ENCODE peak calls at places on chromosome 21, in six cellular contexts. F is left ventricle myocardium inferior, S is AG10803, M is HL-60, O is body of pancreas, A is fibroblast of lung. C is an unnamed sample.

GRCh38 chr21:15823486-15824150 is 93.8 kb downstream of the USP25 start:
- DNase-seq in F (no peak), S (no peak), M (no peak), O (no peak), A (no peak), C (no peak)

GRCh38 chr21:30102881-30103280 is 63.7 kb downstream of the CLDN17 start:
- DNase-seq in F (no peak), S (no peak), M (peak), O (no peak), A (no peak), C (no peak)

GRCh38 chr21:28627691-28628090 is 365.0 kb downstream of the LTN1 start:
- DNase-seq in F (no peak), S (peak), M (no peak), O (no peak), A (no peak), C (no peak)

GRCh38 chr21:38067086-38067739 is 151.0 kb upstream of the KCNJ6 start:
- DNase-seq in F (no peak), S (peak), M (no peak), O (no peak), A (no peak), C (no peak)

GRCh38 chr21:41361786-41362604 is at the start of gene MX2:
- DNase-seq in F (peak), S (peak), M (peak), O (peak), A (peak), C (peak)

GRCh38 chr21:14751011-14751410 is 204.9 kb upstream of the SAMSN1 start:
- DNase-seq in F (no peak), S (no peak), M (no peak), O (no peak), A (no peak), C (no peak)

GRCh38 chr21:38263493-38263892 is 6.7 kb downstream of the KCNJ15 start:
- DNase-seq in F (no peak), S (peak), M (no peak), O (no peak), A (peak), C (peak)

GRCh38 chr21:36478941-36479340 is 981 bp downstream of the CLDN14 start:
- DNase-seq in F (no peak), S (peak), M (no peak), O (no peak), A (peak), C (peak)

GRCh38 chr21:29718081-29718815 is 221.5 kb downstream of the GRIK1 start:
- DNase-seq in F (no peak), S (no peak), M (no peak), O (no peak), A (peak), C (peak)

GRCh38 chr21:36008505-36008904 is 51.8 kb downstream of the SETD4 start:
- DNase-seq in F (no peak), S (no peak), M (no peak), O (no peak), A (no peak), C (no peak)

GRCh38 chr21:36104306-36105300 is 30.3 kb upstream of the CBR3 start:
- DNase-seq in F (peak), S (peak), M (no peak), O (peak), A (peak), C (peak)

GRCh38 chr21:36511484-36512227 is 31.7 kb upstream of the CLDN14 start:
- DNase-seq in F (no peak), S (peak), M (no peak), O (no peak), A (peak), C (no peak)

GRCh38 chr21:38323721-38324591 is 67.2 kb downstream of the KCNJ15 start:
- DNase-seq in F (no peak), S (peak), M (no peak), O (no peak), A (peak), C (peak)

GRCh38 chr21:20639026-20639425 is 359.2 kb upstream of the NCAM2 start:
- DNase-seq in F (no peak), S (no peak), M (no peak), O (no peak), A (no peak), C (no peak)

GRCh38 chr21:36762636-36763035 is 63.7 kb downstream of the SIM2 start:
- DNase-seq in F (no peak), S (no peak), M (no peak), O (no peak), A (no peak), C (no peak)

GRCh38 chr21:29762570-29763082 is 177.2 kb downstream of the GRIK1 start:
- DNase-seq in F (no peak), S (no peak), M (no peak), O (no peak), A (no peak), C (no peak)

GRCh38 chr21:36260030-36260787 is 59.8 kb upstream of the MORC3 start:
- DNase-seq in F (no peak), S (peak), M (peak), O (peak), A (peak), C (peak)

GRCh38 chr21:27674037-27674436 is 707.1 kb upstream of the ADAMTS5 start:
- DNase-seq in F (no peak), S (peak), M (no peak), O (no peak), A (peak), C (peak)

GRCh38 chr21:37546949-37547614 is 180.5 kb downstream of the DYRK1A start:
- DNase-seq in F (no peak), S (peak), M (peak), O (no peak), A (peak), C (no peak)

GRCh38 chr21:29287383-29287782 is 11.3 kb upstream of the BACH1 start:
- DNase-seq in F (no peak), S (peak), M (peak), O (no peak), A (no peak), C (peak)

GRCh38 chr21:31786164-31786920 is 54.4 kb upstream of the SCAF4 start:
- DNase-seq in F (no peak), S (no peak), M (no peak), O (no peak), A (no peak), C (no peak)
- H3K4me3 ChIP-seq in F (no peak), S (no peak), M (no peak), O (no peak), A (no peak), C (no peak)

GRCh38 chr21:34517491-34518245 is 5.7 kb upstream of the KCNE1 start:
- DNase-seq in F (no peak), S (no peak), M (peak), O (no peak), A (no peak), C (no peak)
- TF ChIP-seq CTCF in F (peak), S (peak), M (peak), O (peak), A (peak), C (peak)

GRCh38 chr21:43913928-43914327 is 48.9 kb downstream of the AGPAT3 start:
- DNase-seq in F (no peak), S (no peak), M (no peak), O (no peak), A (peak), C (peak)
- H3K4me3 ChIP-seq in F (no peak), S (no peak), M (no peak), O (no peak), A (no peak), C (no peak)

DNA sequence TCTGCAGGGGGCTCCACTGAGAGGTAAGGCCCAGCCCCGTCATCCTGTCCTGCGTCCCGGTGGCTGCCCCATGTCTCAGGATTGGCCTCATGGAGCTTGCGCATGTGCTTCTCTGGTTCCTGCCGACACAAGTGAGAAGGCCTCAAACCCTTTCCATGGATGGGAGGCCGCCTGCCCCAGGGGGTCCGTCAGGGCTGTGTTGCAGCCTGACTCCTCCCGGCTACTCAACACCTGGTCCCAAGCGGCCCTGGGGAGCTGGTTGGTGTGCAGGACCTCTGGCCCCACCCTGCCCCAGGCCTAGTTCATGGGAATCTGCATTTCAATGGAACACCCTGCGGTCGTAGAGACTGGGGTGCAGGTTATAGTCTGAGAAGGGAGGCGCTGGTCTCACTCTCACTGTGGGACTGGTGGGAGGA is 21.1 kb upstream of the PDE9A start:
- DNase-seq in F (no peak), S (no peak), M (no peak), O (no peak), A (no peak), C (no peak)
- TF ChIP-seq CTCF in F (no peak), S (no peak), M (no peak), O (no peak), A (no peak), C (no peak)

GRCh38 chr21:32415999-32416398 is 3.5 kb downstream of the EVA1C start:
- DNase-seq in F (no peak), S (no peak), M (no peak), O (no peak), A (no peak), C (no peak)

GRCh38 chr21:32415451-32415850 is 2.9 kb downstream of the EVA1C start:
- DNase-seq in F (no peak), S (no peak), M (no peak), O (no peak), A (no peak), C (no peak)

GRCh38 chr21:32413697-32414578 is 1.4 kb downstream of the EVA1C start:
- DNase-seq in F (no peak), S (no peak), M (no peak), O (no peak), A (peak), C (no peak)

GRCh38 chr21:32412998-32413504 is 545 bp downstream of the EVA1C start:
- DNase-seq in F (peak), S (no peak), M (no peak), O (peak), A (no peak), C (no peak)

GRCh38 chr21:32414579-32415358 is 2.3 kb downstream of the EVA1C start:
- DNase-seq in F (no peak), S (no peak), M (no peak), O (no peak), A (peak), C (no peak)
- H3K4me3 ChIP-seq in F (peak), S (no peak), M (no peak), O (no peak), A (no peak), C (no peak)

DNA sequence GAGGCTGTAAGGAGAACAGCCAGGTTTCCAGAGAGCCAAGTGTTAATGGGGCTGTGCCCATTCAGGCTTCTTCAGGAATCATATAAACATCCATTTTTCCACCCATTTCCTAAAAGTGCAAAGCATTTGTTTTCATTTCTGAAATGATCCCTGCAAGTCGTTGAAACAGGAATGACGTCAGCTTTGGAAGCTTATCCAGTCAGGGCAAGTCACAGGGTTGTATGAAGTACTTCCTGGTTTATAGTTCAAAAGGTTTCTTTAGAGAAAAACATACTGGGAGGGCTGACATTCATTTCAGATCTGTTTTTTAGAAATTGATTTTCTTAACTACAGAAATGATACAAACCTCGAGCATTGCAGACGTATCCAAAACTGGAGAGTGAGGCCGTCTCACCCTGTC is 29.3 kb downstream of the IGSF5 start:
- DNase-seq in F (no peak), S (no peak), M (no peak), O (no peak), A (no peak), C (no peak)
- TF ChIP-seq CTCF in F (no peak), S (no peak), M (no peak), O (no peak), A (no peak), C (no peak)

GRCh38 chr21:43734131-43734634 is 15.3 kb downstream of the PDXK start:
- DNase-seq in F (no peak), S (no peak), M (no peak), O (peak), A (no peak), C (no peak)
- H3K4me3 ChIP-seq in F (no peak), S (no peak), M (no peak), O (no peak), A (no peak), C (no peak)

DNA sequence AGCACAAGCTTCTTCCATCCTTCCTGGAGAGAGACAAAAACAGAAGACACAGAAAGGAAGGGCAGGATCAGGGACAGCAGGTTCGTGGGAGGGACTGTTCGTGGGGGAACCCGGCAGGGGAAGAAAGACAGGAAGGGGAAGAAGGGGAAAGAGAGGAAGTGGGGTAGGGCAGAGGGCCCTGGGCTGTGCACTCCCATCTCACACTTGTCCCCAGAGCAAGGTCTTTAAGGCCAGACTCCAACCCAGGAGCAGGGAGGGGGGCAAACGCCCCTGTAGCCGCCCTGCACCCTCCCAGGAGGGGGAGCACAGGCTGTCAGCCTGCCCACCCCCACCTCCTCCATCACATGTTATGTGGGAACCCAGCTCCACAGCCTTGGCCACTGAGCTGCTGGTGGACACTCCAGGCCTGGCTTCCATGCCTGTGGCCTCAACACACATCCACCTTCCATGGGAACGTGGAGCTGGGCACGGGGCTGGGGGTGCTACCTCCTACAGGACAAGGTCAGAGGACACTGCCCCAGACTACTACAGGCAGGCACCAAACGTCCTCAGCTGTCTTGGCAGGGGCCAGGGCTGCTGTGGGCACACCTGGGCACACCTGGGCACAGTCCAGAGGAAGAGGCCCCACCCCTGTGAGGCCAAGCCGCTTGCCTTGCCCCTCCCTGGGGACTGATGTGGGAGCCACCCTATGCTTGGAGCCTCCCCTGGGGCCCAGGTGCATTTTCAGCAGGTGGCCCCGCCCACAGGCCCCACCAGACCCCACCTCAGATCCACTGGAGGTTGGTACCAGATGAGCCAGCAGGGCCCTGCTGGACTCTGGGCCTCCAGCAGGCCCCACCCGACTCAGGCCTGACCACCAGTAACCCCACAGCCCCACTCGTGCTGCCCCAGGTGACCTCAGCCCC is 9.2 kb downstream of the SLC19A1 start:
- DNase-seq in F (peak), S (no peak), M (peak), O (peak), A (no peak), C (no peak)
- TF ChIP-seq CTCF in F (no peak), S (no peak), M (no peak), O (no peak), A (no peak), C (no peak)

GRCh38 chr21:45478816-45479669 is 63.2 kb downstream of the SLC19A1 start:
- DNase-seq in F (no peak), S (no peak), M (no peak), O (no peak), A (no peak), C (no peak)
- H3K4me3 ChIP-seq in F (peak), S (no peak), M (no peak), O (no peak), A (no peak), C (no peak)

DNA sequence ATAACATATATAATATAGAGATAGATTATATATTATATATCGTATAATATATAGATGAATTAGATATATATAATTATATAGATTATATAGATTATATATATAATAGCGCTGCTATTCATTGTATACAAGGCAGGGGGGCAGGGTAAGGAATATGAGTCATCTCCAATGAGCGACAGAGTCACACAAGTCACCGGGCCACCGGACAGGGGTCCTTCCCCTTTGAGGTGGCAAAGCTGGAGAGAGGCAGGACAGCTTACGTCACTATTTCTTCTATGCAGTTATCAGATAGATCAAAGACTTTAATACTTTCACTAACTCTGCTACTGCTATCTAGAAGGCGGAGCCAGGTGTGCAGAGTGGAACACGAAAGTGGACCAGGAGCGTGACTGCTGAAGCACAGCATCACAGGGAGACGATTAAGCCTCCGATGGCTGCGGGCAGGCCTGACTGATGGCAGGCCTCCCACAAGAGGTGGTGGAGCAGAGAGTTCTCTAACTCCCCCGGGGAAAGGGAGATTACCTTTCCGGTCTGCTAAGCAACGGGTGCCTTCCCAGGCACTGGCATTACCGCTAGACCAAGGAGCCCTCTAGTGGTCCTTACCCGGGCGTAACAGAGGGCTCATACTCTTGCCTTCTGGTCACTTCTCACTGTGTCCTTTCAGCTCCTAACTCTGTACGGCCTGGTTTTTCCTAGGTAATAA is 2154.7 kb downstream of the MRPL39 start:
- DNase-seq in F (no peak), S (no peak), M (peak), O (peak), A (no peak), C (no peak)
- TF ChIP-seq CTCF in F (peak), S (no peak), M (no peak), O (peak), A (no peak), C (no peak)